ENCODE peak calls at places on chromosomes 13 and 19, in ten cellular contexts. One of them, this sample, is unnamed.

GRCh38 chr19:12494260-12494860 is 9.7 kb upstream of the ZNF709 start:
- DNase-seq in fibroblast of lung: no peak
- DNase-seq in neuronal stem cell: no peak
- DNase-seq in IMR-90: no peak
- DNase-seq in K562: no peak
- DNase-seq in MM.1S: no peak
- DNase-seq in GM23338: no peak
- DNase-seq in mammary epithelial cell: no peak
- DNase-seq in keratinocyte: no peak
- DNase-seq in OCI-LY7: peak
- DNase-seq in this sample: no peak

GRCh38 chr19:39448271-39448670 is 2.9 kb downstream of the SUPT5H start:
- DNase-seq in fibroblast of lung: no peak
- DNase-seq in neuronal stem cell: no peak
- DNase-seq in IMR-90: peak
- DNase-seq in K562: no peak
- DNase-seq in MM.1S: peak
- DNase-seq in GM23338: no peak
- DNase-seq in mammary epithelial cell: peak
- DNase-seq in keratinocyte: no peak
- DNase-seq in OCI-LY7: peak
- DNase-seq in this sample: peak

GRCh38 chr19:41995959-41996797 is 2.1 kb upstream of the ATP1A3 start:
- DNase-seq in fibroblast of lung: no peak
- DNase-seq in neuronal stem cell: peak
- DNase-seq in IMR-90: no peak
- DNase-seq in K562: peak
- DNase-seq in MM.1S: no peak
- DNase-seq in GM23338: peak
- DNase-seq in mammary epithelial cell: no peak
- DNase-seq in keratinocyte: no peak
- DNase-seq in OCI-LY7: peak
- DNase-seq in this sample: no peak

GRCh38 chr19:55642153-55643002 is 1.1 kb upstream of the ZNF581 start:
- DNase-seq in fibroblast of lung: peak
- DNase-seq in neuronal stem cell: no peak
- DNase-seq in IMR-90: no peak
- DNase-seq in K562: no peak
- DNase-seq in MM.1S: peak
- DNase-seq in GM23338: no peak
- DNase-seq in mammary epithelial cell: no peak
- DNase-seq in keratinocyte: no peak
- DNase-seq in OCI-LY7: peak
- DNase-seq in this sample: no peak

GRCh38 chr19:54484451-54484850 is 11.4 kb upstream of the CDC42EP5 start:
- DNase-seq in fibroblast of lung: no peak
- DNase-seq in neuronal stem cell: no peak
- DNase-seq in IMR-90: no peak
- DNase-seq in K562: no peak
- DNase-seq in MM.1S: no peak
- DNase-seq in GM23338: no peak
- DNase-seq in mammary epithelial cell: no peak
- DNase-seq in keratinocyte: no peak
- DNase-seq in OCI-LY7: no peak
- DNase-seq in this sample: no peak

GRCh38 chr13:113941571-113942191 is 32.2 kb downstream of the C13orf46 start:
- DNase-seq in fibroblast of lung: peak
- DNase-seq in neuronal stem cell: no peak
- DNase-seq in IMR-90: no peak
- DNase-seq in K562: no peak
- DNase-seq in MM.1S: no peak
- DNase-seq in GM23338: no peak
- DNase-seq in mammary epithelial cell: peak
- DNase-seq in keratinocyte: no peak
- DNase-seq in OCI-LY7: no peak
- DNase-seq in this sample: peak

GRCh38 chr13:96940961-96941360 is 53.3 kb downstream of the OXGR1 start:
- DNase-seq in fibroblast of lung: no peak
- DNase-seq in neuronal stem cell: no peak
- DNase-seq in IMR-90: no peak
- DNase-seq in K562: no peak
- DNase-seq in MM.1S: no peak
- DNase-seq in GM23338: no peak
- DNase-seq in mammary epithelial cell: peak
- DNase-seq in keratinocyte: no peak
- DNase-seq in OCI-LY7: no peak
- DNase-seq in this sample: no peak

GRCh38 chr19:10553943-10554381 is 10.3 kb downstream of the ATG4D start:
- DNase-seq in fibroblast of lung: no peak
- DNase-seq in neuronal stem cell: no peak
- DNase-seq in IMR-90: no peak
- DNase-seq in K562: no peak
- DNase-seq in MM.1S: no peak
- DNase-seq in GM23338: no peak
- DNase-seq in mammary epithelial cell: peak
- DNase-seq in keratinocyte: peak
- DNase-seq in OCI-LY7: peak
- DNase-seq in this sample: no peak

GRCh38 chr19:35797663-35798062 is 15.0 kb downstream of the PRODH2 start:
- DNase-seq in fibroblast of lung: no peak
- DNase-seq in neuronal stem cell: no peak
- DNase-seq in IMR-90: no peak
- DNase-seq in K562: peak
- DNase-seq in MM.1S: no peak
- DNase-seq in GM23338: peak
- DNase-seq in mammary epithelial cell: no peak
- DNase-seq in keratinocyte: no peak
- DNase-seq in OCI-LY7: no peak
- DNase-seq in this sample: no peak

GRCh38 chr19:10864538-10864899 is 6.8 kb upstream of the CARM1 start:
- DNase-seq in fibroblast of lung: peak
- DNase-seq in neuronal stem cell: peak
- DNase-seq in IMR-90: peak
- DNase-seq in K562: peak
- DNase-seq in MM.1S: peak
- DNase-seq in GM23338: peak
- DNase-seq in mammary epithelial cell: peak
- DNase-seq in keratinocyte: no peak
- DNase-seq in OCI-LY7: peak
- DNase-seq in this sample: peak

GRCh38 chr13:91286317-91286716 is 61.2 kb upstream of the MIR17HG start:
- DNase-seq in fibroblast of lung: no peak
- DNase-seq in neuronal stem cell: no peak
- DNase-seq in IMR-90: no peak
- DNase-seq in K562: no peak
- DNase-seq in MM.1S: no peak
- DNase-seq in GM23338: no peak
- DNase-seq in mammary epithelial cell: no peak
- DNase-seq in keratinocyte: no peak
- DNase-seq in OCI-LY7: no peak
- DNase-seq in this sample: no peak

GRCh38 chr13:91278888-91279287 is 68.6 kb upstream of the MIR17HG start:
- DNase-seq in fibroblast of lung: no peak
- DNase-seq in neuronal stem cell: no peak
- DNase-seq in IMR-90: no peak
- DNase-seq in K562: no peak
- DNase-seq in MM.1S: no peak
- DNase-seq in GM23338: no peak
- DNase-seq in mammary epithelial cell: no peak
- DNase-seq in keratinocyte: no peak
- DNase-seq in OCI-LY7: no peak
- DNase-seq in this sample: no peak

GRCh38 chr13:91280806-91281205 is 66.7 kb upstream of the MIR17HG start:
- DNase-seq in fibroblast of lung: no peak
- DNase-seq in neuronal stem cell: no peak
- DNase-seq in IMR-90: no peak
- DNase-seq in K562: no peak
- DNase-seq in MM.1S: no peak
- DNase-seq in GM23338: no peak
- DNase-seq in mammary epithelial cell: peak
- DNase-seq in keratinocyte: no peak
- DNase-seq in OCI-LY7: no peak
- DNase-seq in this sample: no peak

GRCh38 chr13:91284335-91284734 is 63.2 kb upstream of the MIR17HG start:
- DNase-seq in fibroblast of lung: no peak
- DNase-seq in neuronal stem cell: no peak
- DNase-seq in IMR-90: no peak
- DNase-seq in K562: no peak
- DNase-seq in MM.1S: no peak
- DNase-seq in GM23338: no peak
- DNase-seq in mammary epithelial cell: no peak
- DNase-seq in keratinocyte: no peak
- DNase-seq in OCI-LY7: no peak
- DNase-seq in this sample: no peak
- H2AFZ ChIP-seq in fibroblast of lung: no peak
- H2AFZ ChIP-seq in neuronal stem cell: no peak
- H2AFZ ChIP-seq in IMR-90: no peak
- H2AFZ ChIP-seq in K562: no peak
- H2AFZ ChIP-seq in MM.1S: no peak
- H2AFZ ChIP-seq in GM23338: no peak
- H2AFZ ChIP-seq in mammary epithelial cell: no peak
- H2AFZ ChIP-seq in keratinocyte: no peak
- H2AFZ ChIP-seq in OCI-LY7: no peak
- H2AFZ ChIP-seq in this sample: no peak

DNA sequence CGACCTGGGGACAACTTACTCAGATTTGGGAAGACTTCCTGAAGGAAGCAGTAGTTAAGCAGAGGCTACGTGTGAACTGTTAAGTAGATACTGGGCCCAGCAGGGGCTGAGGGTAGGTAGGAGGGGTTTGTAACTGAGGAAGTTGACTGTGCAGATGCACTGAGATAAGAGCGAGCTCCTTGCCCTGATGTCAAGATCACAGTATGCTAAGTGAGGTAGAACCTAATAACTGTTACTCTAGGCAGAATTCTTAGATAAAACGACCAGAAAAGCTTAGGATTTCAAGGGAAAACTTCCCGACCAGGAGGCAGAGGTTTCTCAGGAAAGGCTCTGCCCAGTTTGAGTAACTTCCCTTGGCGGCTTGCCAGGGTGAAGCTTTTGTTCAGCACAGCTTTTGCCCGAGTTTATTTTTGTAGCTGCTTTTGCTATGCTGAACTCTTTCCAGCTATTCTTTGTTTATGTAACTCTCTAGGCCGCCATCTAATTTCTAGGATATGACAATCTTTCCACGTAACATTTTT is 632.1 kb downstream of the DIAPH3 start:
- DNase-seq in fibroblast of lung: peak
- DNase-seq in neuronal stem cell: no peak
- DNase-seq in IMR-90: peak
- DNase-seq in K562: peak
- DNase-seq in MM.1S: no peak
- DNase-seq in GM23338: peak
- DNase-seq in mammary epithelial cell: peak
- DNase-seq in keratinocyte: no peak
- DNase-seq in OCI-LY7: no peak
- DNase-seq in this sample: no peak
- H2AFZ ChIP-seq in fibroblast of lung: peak
- H2AFZ ChIP-seq in neuronal stem cell: peak
- H2AFZ ChIP-seq in IMR-90: peak
- H2AFZ ChIP-seq in K562: peak
- H2AFZ ChIP-seq in MM.1S: no peak
- H2AFZ ChIP-seq in GM23338: peak
- H2AFZ ChIP-seq in mammary epithelial cell: peak
- H2AFZ ChIP-seq in keratinocyte: peak
- H2AFZ ChIP-seq in OCI-LY7: no peak
- H2AFZ ChIP-seq in this sample: no peak

DNA sequence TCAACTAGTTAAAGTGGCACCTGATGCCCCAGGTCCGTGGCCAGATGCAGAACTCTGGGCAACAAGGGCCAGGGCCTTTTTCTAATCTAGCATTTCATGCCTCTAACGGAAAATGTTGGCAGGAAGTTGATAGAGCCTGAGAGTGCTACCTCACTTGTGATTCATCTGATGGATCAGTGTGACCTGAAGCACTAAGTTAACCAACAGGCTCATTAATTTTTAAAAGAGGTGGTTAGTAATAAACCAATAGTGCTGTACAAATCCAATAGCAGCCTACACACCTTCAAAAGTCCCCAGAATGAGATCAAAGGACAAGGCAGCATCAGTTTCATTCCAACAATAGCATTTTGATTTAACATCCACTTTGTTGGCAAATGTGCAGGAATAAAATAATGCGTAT is 19.0 kb downstream of the UBE2L5 start:
- DNase-seq in fibroblast of lung: no peak
- DNase-seq in neuronal stem cell: no peak
- DNase-seq in IMR-90: peak
- DNase-seq in K562: no peak
- DNase-seq in MM.1S: no peak
- DNase-seq in GM23338: no peak
- DNase-seq in mammary epithelial cell: no peak
- DNase-seq in keratinocyte: no peak
- DNase-seq in OCI-LY7: peak
- DNase-seq in this sample: no peak
- H2AFZ ChIP-seq in fibroblast of lung: no peak
- H2AFZ ChIP-seq in neuronal stem cell: no peak
- H2AFZ ChIP-seq in IMR-90: peak
- H2AFZ ChIP-seq in K562: no peak
- H2AFZ ChIP-seq in MM.1S: no peak
- H2AFZ ChIP-seq in GM23338: no peak
- H2AFZ ChIP-seq in mammary epithelial cell: no peak
- H2AFZ ChIP-seq in keratinocyte: no peak
- H2AFZ ChIP-seq in OCI-LY7: peak
- H2AFZ ChIP-seq in this sample: no peak

GRCh38 chr19:6740589-6741348 is 1.3 kb downstream of the TRIP10 start:
- DNase-seq in fibroblast of lung: peak
- DNase-seq in neuronal stem cell: peak
- DNase-seq in IMR-90: peak
- DNase-seq in K562: peak
- DNase-seq in MM.1S: no peak
- DNase-seq in GM23338: peak
- DNase-seq in mammary epithelial cell: peak
- DNase-seq in keratinocyte: no peak
- DNase-seq in OCI-LY7: peak
- DNase-seq in this sample: peak

GRCh38 chr19:6745965-6746364 is 6.5 kb downstream of the TRIP10 start:
- DNase-seq in fibroblast of lung: no peak
- DNase-seq in neuronal stem cell: no peak
- DNase-seq in IMR-90: no peak
- DNase-seq in K562: no peak
- DNase-seq in MM.1S: no peak
- DNase-seq in GM23338: no peak
- DNase-seq in mammary epithelial cell: no peak
- DNase-seq in keratinocyte: no peak
- DNase-seq in OCI-LY7: no peak
- DNase-seq in this sample: no peak

GRCh38 chr19:6743714-6744380 is 4.4 kb downstream of the TRIP10 start:
- DNase-seq in fibroblast of lung: peak
- DNase-seq in neuronal stem cell: peak
- DNase-seq in IMR-90: peak
- DNase-seq in K562: no peak
- DNase-seq in MM.1S: no peak
- DNase-seq in GM23338: no peak
- DNase-seq in mammary epithelial cell: no peak
- DNase-seq in keratinocyte: no peak
- DNase-seq in OCI-LY7: no peak
- DNase-seq in this sample: peak

GRCh38 chr19:6743071-6743470 is 3.6 kb downstream of the TRIP10 start:
- DNase-seq in fibroblast of lung: peak
- DNase-seq in neuronal stem cell: no peak
- DNase-seq in IMR-90: no peak
- DNase-seq in K562: no peak
- DNase-seq in MM.1S: no peak
- DNase-seq in GM23338: no peak
- DNase-seq in mammary epithelial cell: no peak
- DNase-seq in keratinocyte: no peak
- DNase-seq in OCI-LY7: no peak
- DNase-seq in this sample: no peak

GRCh38 chr19:6744381-6745288 is 5.2 kb downstream of the TRIP10 start:
- DNase-seq in fibroblast of lung: peak
- DNase-seq in neuronal stem cell: no peak
- DNase-seq in IMR-90: peak
- DNase-seq in K562: no peak
- DNase-seq in MM.1S: no peak
- DNase-seq in GM23338: no peak
- DNase-seq in mammary epithelial cell: peak
- DNase-seq in keratinocyte: no peak
- DNase-seq in OCI-LY7: no peak
- DNase-seq in this sample: peak
- H2AFZ ChIP-seq in fibroblast of lung: peak
- H2AFZ ChIP-seq in neuronal stem cell: peak
- H2AFZ ChIP-seq in IMR-90: peak
- H2AFZ ChIP-seq in K562: no peak
- H2AFZ ChIP-seq in MM.1S: no peak
- H2AFZ ChIP-seq in GM23338: no peak
- H2AFZ ChIP-seq in mammary epithelial cell: peak
- H2AFZ ChIP-seq in keratinocyte: no peak
- H2AFZ ChIP-seq in OCI-LY7: no peak
- H2AFZ ChIP-seq in this sample: no peak